ENCODE peak calls at places on chromosomes 11 and 22, in four cellular contexts. M is neuronal stem cell, B is GM23248, A is fibroblast of lung. N is an unnamed sample.

GRCh38 chr22:30245985-30246901 is at the start of gene LIF:
- DNase-seq in M (no peak), B (peak; percentile 79), A (peak; percentile 82), N (no peak)

GRCh38 chr11:115415939-115416338 is 88.3 kb downstream of the CADM1 start:
- DNase-seq in M (no peak), B (no peak), A (no peak), N (no peak)

GRCh38 chr11:72739240-72740059 is 12.8 kb downstream of the ARAP1 start:
- DNase-seq in M (no peak), B (no peak), A (no peak), N (no peak)

GRCh38 chr11:32615422-32615821 is 31.8 kb downstream of the EIF3M start:
- DNase-seq in M (no peak), B (no peak), A (no peak), N (peak; percentile 7)

GRCh38 chr11:64564947-64565889 is 25.8 kb upstream of the SLC22A12 start:
- DNase-seq in M (no peak), B (no peak), A (no peak), N (peak; percentile 51)

GRCh38 chr11:10489444-10489785 is 34.4 kb downstream of the AMPD3 start:
- DNase-seq in M (no peak), B (no peak), A (no peak), N (no peak)

GRCh38 chr11:86176165-86176884 is 68.2 kb upstream of the EED start:
- DNase-seq in M (no peak), B (peak; percentile 41), A (peak; percentile 78), N (peak; percentile 42)

GRCh38 chr22:43263645-43264514 is 76.9 kb upstream of the TTLL12 start:
- DNase-seq in M (no peak), B (peak; percentile 70), A (peak; percentile 91), N (peak; percentile 64)

GRCh38 chr22:46202897-46203589 is 47.0 kb downstream of the CDPF1 start:
- DNase-seq in M (no peak), B (no peak), A (no peak), N (no peak)

GRCh38 chr11:350723-351255 is 18.5 kb upstream of the B4GALNT4 start:
- DNase-seq in M (no peak), B (peak; percentile 71), A (no peak), N (no peak)

GRCh38 chr11:70134490-70134889 is 56.4 kb downstream of the ANO1 start:
- DNase-seq in M (no peak), B (no peak), A (no peak), N (no peak)

GRCh38 chr11:74010306-74010981 is 1.6 kb upstream of the UCP3 start:
- DNase-seq in M (no peak), B (no peak), A (no peak), N (no peak)

GRCh38 chr11:66004186-66004585 is 1.9 kb downstream of the BANF1 start:
- DNase-seq in M (no peak), B (no peak), A (no peak), N (no peak)
- H3K4me2 ChIP-seq in M (no peak overlapping the region), B (no peak overlapping the region), A (no peak overlapping the region), N (no peak overlapping the region)

DNA sequence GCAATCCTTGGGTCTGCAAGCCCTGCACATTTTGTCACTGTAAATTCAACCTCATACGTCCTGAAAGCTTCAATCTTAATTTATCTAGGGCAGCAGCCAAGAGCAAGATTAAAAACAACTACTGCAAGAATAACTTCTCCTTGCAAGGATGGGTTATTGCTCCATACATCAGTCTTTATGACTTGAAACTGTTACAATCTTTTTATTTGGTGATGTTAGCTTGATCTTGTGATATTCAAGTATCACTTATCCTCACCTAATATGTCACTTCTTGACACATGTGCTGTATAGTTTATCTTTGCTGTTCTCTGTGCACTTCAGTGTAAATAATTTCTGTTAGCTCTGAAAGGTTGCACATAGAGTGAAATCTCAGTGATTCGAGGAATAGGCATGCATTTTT is 14.7 kb upstream of the APLP2 start:
- DNase-seq in M (no peak), B (no peak), A (peak; percentile 13), N (no peak)
- H3K4me2 ChIP-seq in M (no peak overlapping the region), B (peak overlapping the region; percentile 56), A (no peak overlapping the region), N (no peak overlapping the region)

DNA sequence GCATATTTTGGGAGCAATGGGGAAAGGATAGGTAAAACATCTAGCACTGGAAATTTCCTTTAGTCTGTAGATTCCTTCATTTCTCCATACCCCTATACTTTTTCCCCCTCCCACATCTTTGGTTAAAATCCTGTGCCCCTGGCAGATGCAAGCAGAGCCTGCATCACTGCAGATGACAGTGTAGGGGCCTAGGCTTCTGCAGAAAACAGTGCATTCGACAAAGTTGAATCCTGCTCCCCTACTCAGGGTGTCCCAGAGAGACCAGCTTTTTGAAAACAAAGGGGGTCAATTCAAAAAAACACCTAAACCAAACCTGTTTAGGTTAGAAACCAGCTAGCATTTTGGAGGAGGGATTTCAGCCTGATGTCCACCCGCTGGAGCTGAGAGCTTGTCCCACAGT is 43.8 kb upstream of the BLID start:
- DNase-seq in M (no peak), B (no peak), A (no peak), N (no peak)
- H3K4me2 ChIP-seq in M (no peak overlapping the region), B (peak overlapping the region; percentile 72), A (peak overlapping the region; percentile 49), N (no peak overlapping the region)

GRCh38 chr22:35133702-35134395 is 67.9 kb downstream of the ISX start:
- DNase-seq in M (no peak), B (no peak), A (no peak), N (no peak)
- H3K4me2 ChIP-seq in M (no peak overlapping the region), B (no peak overlapping the region), A (no peak overlapping the region), N (no peak overlapping the region)

GRCh38 chr11:45926536-45927331 is 4.3 kb downstream of the LARGE2 start:
- DNase-seq in M (no peak), B (no peak), A (no peak), N (no peak)
- H3K4me2 ChIP-seq in M (no peak overlapping the region), B (no peak overlapping the region), A (no peak overlapping the region), N (no peak overlapping the region)

DNA sequence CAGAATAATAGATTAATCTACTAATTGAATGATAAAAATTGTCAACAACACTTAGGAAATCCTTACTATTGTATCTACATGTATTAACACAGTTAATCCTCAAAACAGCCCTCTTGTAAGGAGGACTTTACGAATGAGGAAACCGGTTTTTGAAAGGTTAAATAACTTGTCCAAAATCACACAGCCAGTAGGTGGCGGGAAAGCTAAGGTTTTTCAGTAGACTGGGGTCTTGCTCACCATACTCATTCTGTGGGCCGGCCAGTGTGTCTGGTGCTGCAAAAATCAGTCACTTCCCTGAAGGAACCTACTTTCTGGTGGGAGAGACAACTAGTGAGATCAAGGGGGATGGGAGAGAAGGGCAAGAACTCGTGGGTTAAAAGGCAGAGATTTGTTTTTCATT is 3.8 kb downstream of the DCPS start:
- DNase-seq in M (no peak), B (peak; percentile 68), A (peak; percentile 39), N (peak; percentile 35)
- H3K4me2 ChIP-seq in M (no peak overlapping the region), B (no peak overlapping the region), A (no peak overlapping the region), N (no peak overlapping the region)

N was measured in HepG2.